ENCODE peak calls at places on chromosomes 1 and 21, in seven cellular contexts. F is PC-9, K is Calu3, G is left lung, J is heart left ventricle, E is adrenal gland, C is fibroblast of pulmonary artery. H is an unnamed sample.

GRCh38 chr1:183586897-183587296 is 3.4 kb downstream of the NCF2 start:
- DNase-seq in J (no peak), E (no peak), G (no peak), C (no peak), F (no peak), K (no peak), H (no peak)

GRCh38 chr21:31205412-31205811 is 138.6 kb downstream of the TIAM1 start:
- DNase-seq in G (no peak), C (no peak), E (no peak), J (no peak), F (no peak), K (no peak), H (no peak)

GRCh38 chr1:223423641-223424233 is 30.5 kb downstream of the CCDC185 start:
- DNase-seq in C (no peak), J (no peak), E (no peak), K (no peak), F (no peak), G (no peak), H (no peak)

GRCh38 chr1:2801535-2802291 is at the start of gene TTC34:
- DNase-seq in C (no peak), J (peak; percentile 28), K (peak; percentile 59), E (no peak), F (peak; percentile 55), G (no peak), H (no peak)

GRCh38 chr1:56469640-56470371 is 109.6 kb downstream of the PLPP3 start:
- DNase-seq in J (no peak), E (no peak), G (no peak), F (no peak), C (peak; percentile 60), K (no peak), H (no peak)

GRCh38 chr1:35518183-35518582 is 39.0 kb downstream of the KIAA0319L start:
- DNase-seq in F (no peak), K (no peak), E (no peak), G (no peak), C (no peak), J (no peak), H (no peak)

GRCh38 chr1:245263701-245264100 is 108.9 kb downstream of the KIF26B start:
- DNase-seq in J (no peak), F (no peak), G (no peak), C (peak; percentile 25), K (no peak), E (no peak), H (no peak)

GRCh38 chr1:15343729-15344128 is 66.0 kb upstream of the EFHD2 start:
- DNase-seq in C (peak; percentile 48), F (no peak), J (peak; percentile 81), E (peak; percentile 93), K (no peak), G (no peak), H (no peak)

GRCh38 chr1:59089343-59089742 is 207.6 kb upstream of the FGGY start:
- DNase-seq in J (no peak), C (peak; percentile 40), F (no peak), K (no peak), G (no peak), E (no peak), H (no peak)

GRCh38 chr1:150970818-150971582 is 3.6 kb downstream of the CERS2 start:
- DNase-seq in K (peak; percentile 52), J (peak; percentile 92), E (peak; percentile 97), F (no peak), G (peak; percentile 86), C (peak; percentile 70), H (no peak)

GRCh38 chr1:53082826-53083225 is 20.8 kb downstream of the PODN start:
- DNase-seq in C (no peak), G (no peak), J (no peak), K (no peak), E (no peak), F (no peak), H (no peak)

GRCh38 chr21:42760977-42761751 is 107.7 kb downstream of the PDE9A start:
- DNase-seq in E (no peak), G (no peak), K (no peak), F (no peak), J (no peak), C (no peak), H (no peak)

GRCh38 chr1:244012232-244012631 is 38.9 kb upstream of the ZBTB18 start:
- DNase-seq in F (peak; percentile 43), C (peak; percentile 80), E (peak; percentile 16), J (no peak), K (peak; percentile 7), G (no peak), H (no peak)

GRCh38 chr1:247865416-247865815 is 8.4 kb downstream of the TRIM58 start:
- DNase-seq in E (no peak), F (no peak), C (no peak), J (no peak), K (no peak), G (no peak), H (no peak)

GRCh38 chr1:99645199-99645598 is 714 bp upstream of the PALMD start:
- DNase-seq in C (peak; percentile 82), F (peak; percentile 69), K (peak; percentile 50), G (peak; percentile 53), E (peak; percentile 84), J (peak; percentile 71), H (no peak)

GRCh38 chr1:41423511-41424191 is 60.8 kb downstream of the EDN2 start:
- DNase-seq in E (peak; percentile 39), K (no peak), C (no peak), F (peak; percentile 70), G (no peak), J (peak; percentile 78), H (no peak)
- TF ChIP-seq CTCF in E (no peak), K (no peak), C (no peak), F (peak; percentile 55), G (no peak), J (peak; percentile 22), H (peak; percentile 38)

GRCh38 chr1:19437911-19438310 is 47.4 kb downstream of the CAPZB start:
- DNase-seq in F (no peak), K (no peak), C (peak; percentile 98), G (peak; percentile 57), J (peak; percentile 90), E (peak; percentile 63), H (no peak)

GRCh38 chr1:19436716-19437476 is 48.4 kb downstream of the CAPZB start:
- DNase-seq in G (peak; percentile 62), F (peak; percentile 15), J (peak; percentile 85), E (peak; percentile 94), K (peak; percentile 47), C (peak; percentile 88), H (no peak)

GRCh38 chr1:19441048-19441447 is 44.3 kb downstream of the CAPZB start:
- DNase-seq in E (peak; percentile 85), C (no peak), G (no peak), F (no peak), J (no peak), K (no peak), H (no peak)

GRCh38 chr1:19438552-19439196 is 46.7 kb downstream of the CAPZB start:
- DNase-seq in J (no peak), F (no peak), C (no peak), K (no peak), G (no peak), E (no peak), H (no peak)

DNA sequence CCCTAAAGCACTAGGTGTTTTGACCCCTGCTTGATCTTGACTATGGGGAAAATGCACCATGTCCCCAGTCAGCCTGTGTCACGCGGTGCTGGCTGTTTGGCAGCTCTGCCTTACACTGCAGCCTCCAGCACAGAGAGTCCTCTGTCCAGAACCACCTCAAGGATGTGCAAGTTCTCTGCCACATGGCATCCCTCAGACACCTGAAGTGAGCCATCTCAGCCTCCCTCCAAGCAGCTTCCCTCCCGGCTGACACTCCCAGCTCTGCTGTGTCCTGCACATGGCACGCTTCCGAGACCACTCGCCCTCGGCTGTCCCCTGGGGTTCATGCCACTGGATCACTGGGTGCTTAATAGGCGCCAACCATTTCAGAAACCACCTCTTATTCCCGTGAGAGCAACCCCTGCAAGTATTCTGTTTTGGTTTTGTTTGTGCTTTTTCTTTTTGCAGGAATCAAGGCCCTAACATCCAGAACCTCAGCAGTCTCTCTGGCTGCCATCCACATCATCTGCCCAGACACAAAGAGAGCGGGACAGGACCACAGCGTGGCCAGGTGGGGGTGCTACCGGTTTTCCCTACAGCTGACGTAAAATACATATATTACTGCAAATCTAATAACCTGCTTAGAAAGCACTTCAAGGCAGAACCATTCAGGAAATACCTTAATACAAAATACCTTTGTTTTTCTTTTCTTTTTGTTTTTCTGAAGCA is 45.7 kb downstream of the CAPZB start:
- DNase-seq in K (no peak), C (peak; percentile 41), J (peak; percentile 84), E (peak; percentile 66), G (no peak), F (no peak), H (no peak)
- TF ChIP-seq CTCF in K (no peak), C (peak; percentile 11), J (peak; percentile 31), E (no peak), G (no peak), F (no peak), H (peak; percentile 15)

DNA sequence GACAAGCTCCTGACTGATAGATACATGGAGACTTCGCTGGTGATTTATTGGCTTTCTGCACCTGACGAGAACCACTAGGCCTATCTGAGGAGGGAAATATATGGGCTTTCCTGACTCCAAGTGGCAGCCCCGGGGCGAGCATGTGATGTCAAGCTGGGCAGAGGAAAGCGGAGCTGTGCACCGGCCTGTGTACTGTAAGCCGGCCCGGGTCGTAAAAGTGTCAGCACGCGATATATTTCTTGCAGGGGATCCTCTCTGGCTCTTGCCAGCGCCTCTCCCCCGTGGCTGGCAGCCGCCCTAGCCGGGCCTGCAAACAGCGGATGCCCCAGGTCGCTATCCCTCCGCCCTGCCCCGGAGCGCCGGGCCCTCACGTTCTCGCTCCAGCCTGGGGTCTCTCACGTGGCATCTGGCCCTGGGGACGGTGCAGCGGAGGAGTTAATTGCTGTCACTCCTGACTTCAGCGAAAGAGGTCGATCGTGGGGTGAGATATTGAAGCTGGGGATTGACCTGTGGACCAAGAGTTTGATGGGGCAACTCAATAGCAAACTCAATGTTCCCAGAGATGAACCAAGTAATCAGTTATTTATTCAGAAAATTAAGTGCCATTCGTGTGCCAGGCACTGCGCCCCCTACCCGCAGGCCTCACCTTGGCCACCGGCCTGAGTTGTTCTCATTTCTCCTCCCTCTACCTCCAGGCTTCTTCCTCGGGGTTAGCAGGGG is 41.0 kb upstream of the HAO2 start:
- DNase-seq in G (no peak), E (peak; percentile 66), F (no peak), C (peak; percentile 16), K (peak; percentile 54), J (no peak), H (peak; percentile 15)
- TF ChIP-seq CTCF in G (no peak), E (peak; percentile 28), F (no peak), C (peak; percentile 39), K (peak; percentile 37), J (no peak), H (peak; percentile 72)

DNA sequence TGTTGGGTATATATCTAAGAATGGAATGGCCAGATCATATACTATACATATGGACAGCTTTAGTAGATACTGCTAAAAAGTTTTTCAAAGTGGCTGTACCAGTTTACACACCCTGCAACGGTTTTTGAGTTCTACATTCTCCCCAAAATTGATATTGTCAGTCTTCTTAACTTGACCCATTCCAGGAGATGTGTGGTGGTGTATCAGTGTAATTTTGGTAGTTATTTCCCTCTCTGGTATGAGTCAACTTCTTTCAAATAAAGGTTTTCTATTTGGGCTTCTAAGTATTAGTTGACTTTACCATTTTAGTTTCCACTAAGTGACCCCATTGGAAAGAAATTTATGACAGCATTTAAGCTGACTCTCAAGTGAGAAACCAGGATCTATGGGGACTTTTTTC is 29.2 kb downstream of the INKA2 start:
- DNase-seq in G (no peak), C (no peak), F (no peak), E (no peak), J (no peak), K (no peak), H (no peak)
- TF ChIP-seq CTCF in G (no peak), C (no peak), F (no peak), E (no peak), J (no peak), K (no peak), H (no peak)